ENCODE peak calls at places on chromosomes 6 and 20, in ten cellular contexts. O, V, T, S, X, G, Z, K, E and B are unnamed samples.

GRCh38 chr6:45563092-45563491 is 185.4 kb upstream of the SUPT3H start:
- DNase-seq in Z (no peak), S (no peak), V (no peak), G (peak; percentile 25), E (no peak), K (no peak), T (no peak), O (no peak), X (no peak), B (no peak)

GRCh38 chr6:140091895-140092294 is 717.4 kb upstream of the CITED2 start:
- DNase-seq in Z (no peak), S (no peak), G (no peak), K (no peak), O (no peak), T (no peak), X (no peak), V (no peak), E (no peak), B (no peak)

GRCh38 chr6:41917528-41917927 is 3.4 kb downstream of the MED20 start:
- DNase-seq in S (peak; percentile 49), T (no peak), G (peak; percentile 94), K (no peak), V (no peak), Z (no peak), E (no peak), X (peak; percentile 87), O (no peak), B (no peak)

GRCh38 chr6:33586108-33586640 is 6.1 kb upstream of the BAK1 start:
- DNase-seq in X (no peak), O (no peak), E (no peak), G (no peak), S (no peak), K (no peak), T (no peak), Z (no peak), V (no peak), B (no peak)

GRCh38 chr6:14977747-14978382 is 268.0 kb upstream of the JARID2 start:
- DNase-seq in G (no peak), T (no peak), Z (no peak), O (no peak), K (no peak), E (no peak), X (no peak), S (no peak), V (no peak), B (no peak)

GRCh38 chr6:75204959-75205775 is 686 bp downstream of the COL12A1 start:
- DNase-seq in X (no peak), V (peak; percentile 69), Z (peak; percentile 67), O (peak; percentile 39), T (peak; percentile 52), E (no peak), S (no peak), G (peak; percentile 85), K (peak; percentile 52), B (peak; percentile 39)

GRCh38 chr6:21885532-21886089 is 292.1 kb downstream of the SOX4 start:
- DNase-seq in S (no peak), K (no peak), T (no peak), E (no peak), Z (no peak), O (no peak), V (peak; percentile 49), X (peak; percentile 57), G (peak; percentile 96), B (peak; percentile 92)

GRCh38 chr6:298233-299049 is 6.2 kb downstream of the DUSP22 start:
- DNase-seq in T (no peak), G (no peak), Z (no peak), V (no peak), K (no peak), X (no peak), S (peak; percentile 56), E (no peak), O (no peak), B (no peak)

GRCh38 chr6:64010646-64011045 is 375.0 kb downstream of the PHF3 start:
- DNase-seq in X (no peak), V (no peak), O (no peak), G (no peak), K (no peak), T (no peak), Z (no peak), S (no peak), E (no peak), B (no peak)

GRCh38 chr20:25274481-25274880 is 26.6 kb downstream of the PYGB start:
- DNase-seq in T (no peak), O (peak; percentile 6), X (no peak), V (peak; percentile 16), K (no peak), G (no peak), E (no peak), S (no peak), Z (peak; percentile 38), B (no peak)

GRCh38 chr20:25275813-25276532 is 28.1 kb downstream of the PYGB start:
- DNase-seq in K (peak; percentile 9), E (no peak), S (no peak), G (no peak), T (no peak), Z (peak; percentile 34), V (no peak), O (no peak), X (no peak), B (peak; percentile 13)

GRCh38 chr6:137903933-137904821 is 37.1 kb downstream of the TNFAIP3 start:
- DNase-seq in X (no peak), T (no peak), Z (peak; percentile 24), G (peak; percentile 67), V (no peak), O (no peak), S (peak; percentile 81), E (no peak), K (no peak), B (no peak)

DNA sequence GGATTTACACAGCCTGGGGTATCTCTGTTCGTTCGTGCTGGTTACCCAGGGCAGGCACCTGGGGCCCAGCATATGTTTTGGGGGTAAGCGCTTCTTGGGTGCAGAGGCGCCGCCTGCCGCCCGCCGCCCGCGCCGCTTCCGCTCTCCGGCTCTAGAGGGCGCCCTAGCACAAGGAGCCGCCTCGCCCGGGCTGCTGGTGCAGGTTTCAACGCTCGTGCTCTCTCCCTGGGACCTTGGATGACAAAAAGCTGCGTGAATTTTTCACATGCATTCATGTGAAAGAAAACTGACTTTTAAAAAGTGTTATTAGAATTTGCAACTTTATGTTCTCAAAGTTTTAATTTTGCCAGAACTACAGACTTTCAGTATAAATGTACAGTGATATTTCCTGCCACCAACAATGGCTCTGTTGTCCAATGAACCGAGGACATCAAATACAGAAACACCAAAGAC is 32.5 kb downstream of the PRR18 start:
- DNase-seq in E (peak; percentile 82), T (peak; percentile 91), Z (peak; percentile 87), X (peak; percentile 19), S (peak; percentile 87), K (peak; percentile 79), G (no peak), O (peak; percentile 78), V (peak; percentile 66), B (peak; percentile 89)
- TF ChIP-seq CTCF in E (peak; percentile 100), T (peak; percentile 87), Z (peak; percentile 99), X (peak; percentile 100), S (peak; percentile 99), K (peak; percentile 96), G (peak; percentile 71), O (peak; percentile 98), V (peak; percentile 50), B (peak; percentile 94)

GRCh38 chr20:62208805-62209755 is 11.0 kb downstream of the HRH3 start:
- DNase-seq in X (no peak), V (no peak), O (no peak), Z (peak; percentile 25), T (no peak), K (peak; percentile 78), G (no peak), S (no peak), E (no peak), B (peak; percentile 36)
- TF ChIP-seq CTCF in X (no peak), V (no peak), O (no peak), Z (no peak), T (no peak), K (no peak), G (no peak), S (no peak), E (no peak), B (no peak)

DNA sequence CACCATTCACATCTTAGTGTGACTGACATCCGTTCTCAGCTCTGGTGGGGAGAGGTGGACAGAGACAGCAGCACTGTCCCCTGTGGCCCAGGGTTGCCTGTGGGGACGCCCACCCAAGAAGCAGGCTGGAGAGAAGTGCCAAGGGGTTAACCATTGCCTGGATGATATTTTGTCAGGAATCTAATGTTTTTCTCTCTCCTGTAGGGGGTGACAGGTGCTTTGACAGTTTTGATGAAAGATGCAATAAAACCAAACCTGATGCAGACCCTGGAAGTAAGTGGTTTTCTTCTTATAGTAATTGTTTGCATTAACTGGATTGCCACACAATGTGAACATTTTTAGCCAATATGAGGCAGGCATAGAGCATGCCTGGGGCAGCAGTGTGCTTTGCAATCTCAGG is 99.3 kb downstream of the MTHFD1L start:
- DNase-seq in K (no peak), X (no peak), O (no peak), Z (no peak), V (no peak), G (no peak), S (no peak), T (no peak), E (no peak), B (no peak)
- TF ChIP-seq CTCF in K (no peak), X (no peak), O (no peak), Z (no peak), V (no peak), G (no peak), S (no peak), T (no peak), E (no peak), B (no peak)

GRCh38 chr6:143594647-143595046 is 83.1 kb upstream of the PHACTR2 start:
- DNase-seq in O (no peak), T (no peak), E (no peak), V (no peak), S (no peak), Z (no peak), K (no peak), G (peak; percentile 68), X (no peak), B (no peak)

GRCh38 chr6:143589162-143589561 is 77.6 kb upstream of the FUCA2 start:
- DNase-seq in K (no peak), O (no peak), G (no peak), T (no peak), S (no peak), X (no peak), E (no peak), Z (no peak), V (no peak), B (no peak)

GRCh38 chr6:143595256-143596036 is 82.3 kb upstream of the PHACTR2 start:
- DNase-seq in V (no peak), Z (no peak), X (no peak), E (no peak), O (no peak), K (no peak), T (no peak), S (no peak), G (no peak), B (no peak)

GRCh38 chr6:143591441-143591840 is 79.9 kb upstream of the FUCA2 start:
- DNase-seq in T (no peak), S (no peak), Z (no peak), V (no peak), O (no peak), K (no peak), G (no peak), X (no peak), E (no peak), B (no peak)

DNA sequence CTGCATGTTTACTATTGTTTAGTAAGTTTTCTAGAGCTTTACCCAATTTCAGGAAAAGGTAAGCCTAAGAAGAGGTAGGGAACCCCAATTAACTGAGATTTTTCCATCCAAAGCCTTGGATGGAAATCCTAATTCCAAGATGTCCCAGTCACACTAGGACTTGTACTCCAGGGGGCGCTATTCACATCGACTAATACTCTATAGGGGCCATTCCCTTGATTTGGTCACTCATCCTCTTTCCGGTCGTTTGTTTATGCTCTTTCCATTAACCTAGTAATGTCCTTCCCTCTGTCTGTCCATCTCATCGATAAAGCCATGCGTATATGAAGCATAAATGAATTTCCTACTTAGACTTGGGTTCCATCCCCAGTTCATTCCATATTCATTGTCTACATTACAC is 80.8 kb upstream of the FUCA2 start:
- DNase-seq in X (no peak), V (no peak), G (no peak), O (no peak), T (no peak), S (no peak), K (peak; percentile 61), Z (no peak), E (no peak), B (no peak)
- TF ChIP-seq CTCF in X (peak; percentile 28), V (no peak), G (no peak), O (peak; percentile 10), T (peak; percentile 54), S (peak; percentile 21), K (peak; percentile 76), Z (peak; percentile 33), E (peak; percentile 32), B (peak; percentile 67)